ENCODE peak calls at places on chromosomes 4 and X, in eight cellular contexts. One of them, this sample, is unnamed.

GRCh38 chr4:42673084-42673429 is 16.2 kb upstream of the ATP8A1 start:
- DNase-seq in activated CD4-positive, alpha-beta T cell treated with anti-CD3 and anti-CD28 coated beads, Interleukin-2, amount 50 U/mL, for 1 hour: no peak
- DNase-seq in amniotic stem cell: no peak
- DNase-seq in BJ: no peak
- DNase-seq in immature natural killer cell: no peak
- DNase-seq in transverse colon: no peak
- DNase-seq in stimulated activated CD4-positive, alpha-beta T cell treated with anti-CD3 and anti-CD28 coated beads, Interleukin-15, amount 100 ng/mL, for 1 hour: no peak
- DNase-seq in astrocyte: peak; percentile 16
- DNase-seq in this sample: no peak

GRCh38 chr4:94131212-94131611 is 76.5 kb upstream of the SMARCAD1 start:
- DNase-seq in activated CD4-positive, alpha-beta T cell treated with anti-CD3 and anti-CD28 coated beads, Interleukin-2, amount 50 U/mL, for 1 hour: no peak
- DNase-seq in amniotic stem cell: no peak
- DNase-seq in BJ: no peak
- DNase-seq in immature natural killer cell: no peak
- DNase-seq in transverse colon: no peak
- DNase-seq in stimulated activated CD4-positive, alpha-beta T cell treated with anti-CD3 and anti-CD28 coated beads, Interleukin-15, amount 100 ng/mL, for 1 hour: no peak
- DNase-seq in astrocyte: no peak
- DNase-seq in this sample: no peak

GRCh38 chrX:149044471-149044870 is 460.6 kb downstream of the IDS start:
- DNase-seq in activated CD4-positive, alpha-beta T cell treated with anti-CD3 and anti-CD28 coated beads, Interleukin-2, amount 50 U/mL, for 1 hour: no peak
- DNase-seq in amniotic stem cell: no peak
- DNase-seq in BJ: no peak
- DNase-seq in immature natural killer cell: no peak
- DNase-seq in transverse colon: no peak
- DNase-seq in stimulated activated CD4-positive, alpha-beta T cell treated with anti-CD3 and anti-CD28 coated beads, Interleukin-15, amount 100 ng/mL, for 1 hour: no peak
- DNase-seq in astrocyte: no peak
- DNase-seq in this sample: no peak

GRCh38 chr4:112361181-112361791 is 64.1 kb downstream of the ALPK1 start:
- DNase-seq in activated CD4-positive, alpha-beta T cell treated with anti-CD3 and anti-CD28 coated beads, Interleukin-2, amount 50 U/mL, for 1 hour: no peak
- DNase-seq in amniotic stem cell: no peak
- DNase-seq in BJ: no peak
- DNase-seq in immature natural killer cell: no peak
- DNase-seq in transverse colon: no peak
- DNase-seq in stimulated activated CD4-positive, alpha-beta T cell treated with anti-CD3 and anti-CD28 coated beads, Interleukin-15, amount 100 ng/mL, for 1 hour: no peak
- DNase-seq in astrocyte: peak; percentile 12
- DNase-seq in this sample: no peak

GRCh38 chrX:40552768-40553167 is 28.0 kb upstream of the ATP6AP2 start:
- DNase-seq in activated CD4-positive, alpha-beta T cell treated with anti-CD3 and anti-CD28 coated beads, Interleukin-2, amount 50 U/mL, for 1 hour: no peak
- DNase-seq in amniotic stem cell: no peak
- DNase-seq in BJ: no peak
- DNase-seq in immature natural killer cell: no peak
- DNase-seq in transverse colon: no peak
- DNase-seq in stimulated activated CD4-positive, alpha-beta T cell treated with anti-CD3 and anti-CD28 coated beads, Interleukin-15, amount 100 ng/mL, for 1 hour: no peak
- DNase-seq in astrocyte: no peak
- DNase-seq in this sample: no peak

GRCh38 chr4:80186666-80187065 is 10.6 kb upstream of the PRDM8 start:
- DNase-seq in activated CD4-positive, alpha-beta T cell treated with anti-CD3 and anti-CD28 coated beads, Interleukin-2, amount 50 U/mL, for 1 hour: no peak
- DNase-seq in amniotic stem cell: no peak
- DNase-seq in BJ: no peak
- DNase-seq in immature natural killer cell: no peak
- DNase-seq in transverse colon: no peak
- DNase-seq in stimulated activated CD4-positive, alpha-beta T cell treated with anti-CD3 and anti-CD28 coated beads, Interleukin-15, amount 100 ng/mL, for 1 hour: no peak
- DNase-seq in astrocyte: no peak
- DNase-seq in this sample: no peak

GRCh38 chr4:110510955-110511544 is 35.1 kb downstream of the ENPEP start:
- DNase-seq in activated CD4-positive, alpha-beta T cell treated with anti-CD3 and anti-CD28 coated beads, Interleukin-2, amount 50 U/mL, for 1 hour: no peak
- DNase-seq in amniotic stem cell: peak; percentile 22
- DNase-seq in BJ: no peak
- DNase-seq in immature natural killer cell: peak; percentile 39
- DNase-seq in transverse colon: no peak
- DNase-seq in stimulated activated CD4-positive, alpha-beta T cell treated with anti-CD3 and anti-CD28 coated beads, Interleukin-15, amount 100 ng/mL, for 1 hour: no peak
- DNase-seq in astrocyte: peak; percentile 25
- DNase-seq in this sample: no peak

GRCh38 chrX:107672955-107673378 is 44.7 kb downstream of the PRPS1 start:
- DNase-seq in activated CD4-positive, alpha-beta T cell treated with anti-CD3 and anti-CD28 coated beads, Interleukin-2, amount 50 U/mL, for 1 hour: peak; percentile 73
- DNase-seq in amniotic stem cell: peak; percentile 17
- DNase-seq in BJ: peak; percentile 5
- DNase-seq in immature natural killer cell: peak; percentile 85
- DNase-seq in transverse colon: peak; percentile 87
- DNase-seq in stimulated activated CD4-positive, alpha-beta T cell treated with anti-CD3 and anti-CD28 coated beads, Interleukin-15, amount 100 ng/mL, for 1 hour: peak; percentile 25
- DNase-seq in astrocyte: peak; percentile 66
- DNase-seq in this sample: no peak

GRCh38 chrX:96386981-96387380 is 297.7 kb upstream of the DIAPH2 start:
- DNase-seq in activated CD4-positive, alpha-beta T cell treated with anti-CD3 and anti-CD28 coated beads, Interleukin-2, amount 50 U/mL, for 1 hour: no peak
- DNase-seq in amniotic stem cell: no peak
- DNase-seq in BJ: no peak
- DNase-seq in immature natural killer cell: no peak
- DNase-seq in transverse colon: no peak
- DNase-seq in stimulated activated CD4-positive, alpha-beta T cell treated with anti-CD3 and anti-CD28 coated beads, Interleukin-15, amount 100 ng/mL, for 1 hour: no peak
- DNase-seq in astrocyte: no peak
- DNase-seq in this sample: no peak

GRCh38 chrX:72554448-72555140 is 18.0 kb downstream of the HDAC8 start:
- DNase-seq in activated CD4-positive, alpha-beta T cell treated with anti-CD3 and anti-CD28 coated beads, Interleukin-2, amount 50 U/mL, for 1 hour: no peak
- DNase-seq in amniotic stem cell: no peak
- DNase-seq in BJ: no peak
- DNase-seq in immature natural killer cell: no peak
- DNase-seq in transverse colon: no peak
- DNase-seq in stimulated activated CD4-positive, alpha-beta T cell treated with anti-CD3 and anti-CD28 coated beads, Interleukin-15, amount 100 ng/mL, for 1 hour: no peak
- DNase-seq in astrocyte: no peak
- DNase-seq in this sample: no peak

GRCh38 chr4:87865960-87866598 is 33.3 kb downstream of the MEPE start:
- DNase-seq in activated CD4-positive, alpha-beta T cell treated with anti-CD3 and anti-CD28 coated beads, Interleukin-2, amount 50 U/mL, for 1 hour: no peak
- DNase-seq in amniotic stem cell: no peak
- DNase-seq in BJ: peak; percentile 9
- DNase-seq in immature natural killer cell: no peak
- DNase-seq in transverse colon: no peak
- DNase-seq in stimulated activated CD4-positive, alpha-beta T cell treated with anti-CD3 and anti-CD28 coated beads, Interleukin-15, amount 100 ng/mL, for 1 hour: no peak
- DNase-seq in astrocyte: peak; percentile 57
- DNase-seq in this sample: no peak

GRCh38 chrX:104921606-104922205 is 298.8 kb downstream of the TEX13A start:
- DNase-seq in activated CD4-positive, alpha-beta T cell treated with anti-CD3 and anti-CD28 coated beads, Interleukin-2, amount 50 U/mL, for 1 hour: no peak
- DNase-seq in amniotic stem cell: no peak
- DNase-seq in BJ: no peak
- DNase-seq in immature natural killer cell: no peak
- DNase-seq in transverse colon: no peak
- DNase-seq in stimulated activated CD4-positive, alpha-beta T cell treated with anti-CD3 and anti-CD28 coated beads, Interleukin-15, amount 100 ng/mL, for 1 hour: no peak
- DNase-seq in astrocyte: no peak
- DNase-seq in this sample: no peak

GRCh38 chr4:53507671-53508286 is 83.5 kb downstream of the LNX1 start:
- DNase-seq in activated CD4-positive, alpha-beta T cell treated with anti-CD3 and anti-CD28 coated beads, Interleukin-2, amount 50 U/mL, for 1 hour: no peak
- DNase-seq in amniotic stem cell: no peak
- DNase-seq in BJ: no peak
- DNase-seq in immature natural killer cell: no peak
- DNase-seq in transverse colon: no peak
- DNase-seq in stimulated activated CD4-positive, alpha-beta T cell treated with anti-CD3 and anti-CD28 coated beads, Interleukin-15, amount 100 ng/mL, for 1 hour: no peak
- DNase-seq in astrocyte: peak; percentile 98
- DNase-seq in this sample: peak; percentile 68

GRCh38 chrX:32774966-32775365 is 436.4 kb downstream of the DMD start:
- DNase-seq in activated CD4-positive, alpha-beta T cell treated with anti-CD3 and anti-CD28 coated beads, Interleukin-2, amount 50 U/mL, for 1 hour: no peak
- DNase-seq in amniotic stem cell: no peak
- DNase-seq in BJ: no peak
- DNase-seq in immature natural killer cell: no peak
- DNase-seq in transverse colon: no peak
- DNase-seq in stimulated activated CD4-positive, alpha-beta T cell treated with anti-CD3 and anti-CD28 coated beads, Interleukin-15, amount 100 ng/mL, for 1 hour: no peak
- DNase-seq in astrocyte: no peak
- DNase-seq in this sample: no peak

GRCh38 chrX:119410027-119410819 is 11.1 kb downstream of the SLC25A43 start:
- DNase-seq in activated CD4-positive, alpha-beta T cell treated with anti-CD3 and anti-CD28 coated beads, Interleukin-2, amount 50 U/mL, for 1 hour: no peak
- DNase-seq in amniotic stem cell: peak; percentile 60
- DNase-seq in BJ: peak; percentile 85
- DNase-seq in immature natural killer cell: no peak
- DNase-seq in transverse colon: peak; percentile 80
- DNase-seq in stimulated activated CD4-positive, alpha-beta T cell treated with anti-CD3 and anti-CD28 coated beads, Interleukin-15, amount 100 ng/mL, for 1 hour: no peak
- DNase-seq in astrocyte: peak; percentile 90
- DNase-seq in this sample: peak; percentile 75

GRCh38 chr4:187309456-187309855 is 585.8 kb upstream of the FAT1 start:
- DNase-seq in activated CD4-positive, alpha-beta T cell treated with anti-CD3 and anti-CD28 coated beads, Interleukin-2, amount 50 U/mL, for 1 hour: no peak
- DNase-seq in amniotic stem cell: no peak
- DNase-seq in BJ: peak; percentile 88
- DNase-seq in immature natural killer cell: no peak
- DNase-seq in transverse colon: no peak
- DNase-seq in stimulated activated CD4-positive, alpha-beta T cell treated with anti-CD3 and anti-CD28 coated beads, Interleukin-15, amount 100 ng/mL, for 1 hour: no peak
- DNase-seq in astrocyte: peak; percentile 56
- DNase-seq in this sample: no peak

GRCh38 chrX:2707334-2707760 is 16.3 kb downstream of the CD99 start:
- DNase-seq in activated CD4-positive, alpha-beta T cell treated with anti-CD3 and anti-CD28 coated beads, Interleukin-2, amount 50 U/mL, for 1 hour: peak; percentile 51
- DNase-seq in amniotic stem cell: no peak
- DNase-seq in BJ: peak; percentile 89
- DNase-seq in immature natural killer cell: no peak
- DNase-seq in transverse colon: peak; percentile 57
- DNase-seq in stimulated activated CD4-positive, alpha-beta T cell treated with anti-CD3 and anti-CD28 coated beads, Interleukin-15, amount 100 ng/mL, for 1 hour: peak; percentile 24
- DNase-seq in astrocyte: peak; percentile 70
- DNase-seq in this sample: peak; percentile 85

GRCh38 chr4:69092190-69092589 is 4.1 kb upstream of the UGT2B7 start:
- DNase-seq in activated CD4-positive, alpha-beta T cell treated with anti-CD3 and anti-CD28 coated beads, Interleukin-2, amount 50 U/mL, for 1 hour: no peak
- DNase-seq in amniotic stem cell: no peak
- DNase-seq in BJ: no peak
- DNase-seq in immature natural killer cell: no peak
- DNase-seq in transverse colon: no peak
- DNase-seq in stimulated activated CD4-positive, alpha-beta T cell treated with anti-CD3 and anti-CD28 coated beads, Interleukin-15, amount 100 ng/mL, for 1 hour: no peak
- DNase-seq in astrocyte: peak; percentile 81
- DNase-seq in this sample: no peak

GRCh38 chr4:183729430-183730328 is 70.6 kb downstream of the TRAPPC11 start:
- DNase-seq in activated CD4-positive, alpha-beta T cell treated with anti-CD3 and anti-CD28 coated beads, Interleukin-2, amount 50 U/mL, for 1 hour: no peak
- DNase-seq in amniotic stem cell: no peak
- DNase-seq in BJ: no peak
- DNase-seq in immature natural killer cell: no peak
- DNase-seq in transverse colon: no peak
- DNase-seq in stimulated activated CD4-positive, alpha-beta T cell treated with anti-CD3 and anti-CD28 coated beads, Interleukin-15, amount 100 ng/mL, for 1 hour: no peak
- DNase-seq in astrocyte: peak; percentile 42
- DNase-seq in this sample: no peak

GRCh38 chr4:163790231-163790630 is 295.7 kb downstream of the TMA16 start:
- DNase-seq in activated CD4-positive, alpha-beta T cell treated with anti-CD3 and anti-CD28 coated beads, Interleukin-2, amount 50 U/mL, for 1 hour: no peak
- DNase-seq in amniotic stem cell: no peak
- DNase-seq in BJ: no peak
- DNase-seq in immature natural killer cell: no peak
- DNase-seq in transverse colon: no peak
- DNase-seq in stimulated activated CD4-positive, alpha-beta T cell treated with anti-CD3 and anti-CD28 coated beads, Interleukin-15, amount 100 ng/mL, for 1 hour: no peak
- DNase-seq in astrocyte: no peak
- DNase-seq in this sample: no peak

GRCh38 chr4:140935259-140935658 is 179.1 kb upstream of the TBC1D9 start:
- DNase-seq in activated CD4-positive, alpha-beta T cell treated with anti-CD3 and anti-CD28 coated beads, Interleukin-2, amount 50 U/mL, for 1 hour: no peak
- DNase-seq in amniotic stem cell: no peak
- DNase-seq in BJ: no peak
- DNase-seq in immature natural killer cell: no peak
- DNase-seq in transverse colon: no peak
- DNase-seq in stimulated activated CD4-positive, alpha-beta T cell treated with anti-CD3 and anti-CD28 coated beads, Interleukin-15, amount 100 ng/mL, for 1 hour: no peak
- DNase-seq in astrocyte: peak; percentile 61
- DNase-seq in this sample: no peak

GRCh38 chrX:153708415-153708814 is 15.8 kb downstream of the BCAP31 start:
- DNase-seq in activated CD4-positive, alpha-beta T cell treated with anti-CD3 and anti-CD28 coated beads, Interleukin-2, amount 50 U/mL, for 1 hour: peak; percentile 32
- DNase-seq in amniotic stem cell: peak; percentile 26
- DNase-seq in BJ: peak; percentile 39
- DNase-seq in immature natural killer cell: no peak
- DNase-seq in transverse colon: peak; percentile 81
- DNase-seq in stimulated activated CD4-positive, alpha-beta T cell treated with anti-CD3 and anti-CD28 coated beads, Interleukin-15, amount 100 ng/mL, for 1 hour: no peak
- DNase-seq in astrocyte: peak; percentile 74
- DNase-seq in this sample: no peak

GRCh38 chr4:8580321-8581093 is at the start of gene GPR78:
- DNase-seq in activated CD4-positive, alpha-beta T cell treated with anti-CD3 and anti-CD28 coated beads, Interleukin-2, amount 50 U/mL, for 1 hour: peak; percentile 22
- DNase-seq in amniotic stem cell: no peak
- DNase-seq in BJ: no peak
- DNase-seq in immature natural killer cell: peak; percentile 20
- DNase-seq in transverse colon: peak; percentile 24
- DNase-seq in stimulated activated CD4-positive, alpha-beta T cell treated with anti-CD3 and anti-CD28 coated beads, Interleukin-15, amount 100 ng/mL, for 1 hour: peak; percentile 7
- DNase-seq in astrocyte: peak; percentile 38
- DNase-seq in this sample: no peak

GRCh38 chrX:115419094-115419493 is 129.6 kb downstream of the LUZP4 start:
- DNase-seq in activated CD4-positive, alpha-beta T cell treated with anti-CD3 and anti-CD28 coated beads, Interleukin-2, amount 50 U/mL, for 1 hour: no peak
- DNase-seq in amniotic stem cell: no peak
- DNase-seq in BJ: no peak
- DNase-seq in immature natural killer cell: no peak
- DNase-seq in transverse colon: no peak
- DNase-seq in stimulated activated CD4-positive, alpha-beta T cell treated with anti-CD3 and anti-CD28 coated beads, Interleukin-15, amount 100 ng/mL, for 1 hour: no peak
- DNase-seq in astrocyte: peak; percentile 16
- DNase-seq in this sample: no peak

GRCh38 chr4:153365003-153365402 is 20.5 kb downstream of the MND1 start:
- DNase-seq in activated CD4-positive, alpha-beta T cell treated with anti-CD3 and anti-CD28 coated beads, Interleukin-2, amount 50 U/mL, for 1 hour: no peak
- DNase-seq in amniotic stem cell: no peak
- DNase-seq in BJ: no peak
- DNase-seq in immature natural killer cell: no peak
- DNase-seq in transverse colon: no peak
- DNase-seq in stimulated activated CD4-positive, alpha-beta T cell treated with anti-CD3 and anti-CD28 coated beads, Interleukin-15, amount 100 ng/mL, for 1 hour: no peak
- DNase-seq in astrocyte: no peak
- DNase-seq in this sample: no peak

GRCh38 chr4:172177382-172177781 is 364.2 kb downstream of the GALNTL6 start:
- DNase-seq in activated CD4-positive, alpha-beta T cell treated with anti-CD3 and anti-CD28 coated beads, Interleukin-2, amount 50 U/mL, for 1 hour: no peak
- DNase-seq in amniotic stem cell: no peak
- DNase-seq in BJ: no peak
- DNase-seq in immature natural killer cell: no peak
- DNase-seq in transverse colon: no peak
- DNase-seq in stimulated activated CD4-positive, alpha-beta T cell treated with anti-CD3 and anti-CD28 coated beads, Interleukin-15, amount 100 ng/mL, for 1 hour: no peak
- DNase-seq in astrocyte: no peak
- DNase-seq in this sample: no peak

GRCh38 chrX:2320089-2320488 is 180.7 kb downstream of the DHRSX start:
- DNase-seq in activated CD4-positive, alpha-beta T cell treated with anti-CD3 and anti-CD28 coated beads, Interleukin-2, amount 50 U/mL, for 1 hour: no peak
- DNase-seq in amniotic stem cell: no peak
- DNase-seq in BJ: no peak
- DNase-seq in immature natural killer cell: no peak
- DNase-seq in transverse colon: no peak
- DNase-seq in stimulated activated CD4-positive, alpha-beta T cell treated with anti-CD3 and anti-CD28 coated beads, Interleukin-15, amount 100 ng/mL, for 1 hour: no peak
- DNase-seq in astrocyte: no peak
- DNase-seq in this sample: no peak

GRCh38 chr4:47798165-47798564 is 39.7 kb downstream of the CORIN start:
- DNase-seq in activated CD4-positive, alpha-beta T cell treated with anti-CD3 and anti-CD28 coated beads, Interleukin-2, amount 50 U/mL, for 1 hour: no peak
- DNase-seq in amniotic stem cell: no peak
- DNase-seq in BJ: no peak
- DNase-seq in immature natural killer cell: no peak
- DNase-seq in transverse colon: no peak
- DNase-seq in stimulated activated CD4-positive, alpha-beta T cell treated with anti-CD3 and anti-CD28 coated beads, Interleukin-15, amount 100 ng/mL, for 1 hour: no peak
- DNase-seq in astrocyte: no peak
- DNase-seq in this sample: no peak